ENCODE peak calls at places on chromosomes 5 and 9, in six cellular contexts. Q is left ventricle myocardium superior; V is activated B cell treated with CpG ODN at 0.5 μM for 24 hours; J is right cardiac atrium; B is mucosa of descending colon; F is activated T-cell treated with anti-CD3 and anti-CD28 coated beads, Interleukin-2, amount 50 U/mL, for 72 hours. H is an unnamed sample.

GRCh38 chr5:23977996-23978395 is 470.6 kb downstream of the PRDM9 start:
- ATAC-seq in J (no peak), F (no peak), V (no peak), Q (no peak), B (no peak), H (no peak)

GRCh38 chr9:137115394-137116026 is 977 bp upstream of the DPP7 start:
- ATAC-seq in V (no peak), F (no peak), J (peak), B (no peak), Q (peak), H (no peak)

GRCh38 chr5:58984009-58984525 is 401.2 kb downstream of the RAB3C start:
- ATAC-seq in V (no peak), Q (no peak), F (no peak), B (no peak), J (no peak), H (no peak)

GRCh38 chr5:87069974-87070608 is 197.6 kb upstream of the RASA1 start:
- ATAC-seq in V (peak), J (no peak), Q (no peak), B (peak), F (no peak), H (no peak)

GRCh38 chr5:94645053-94645452 is 26.6 kb downstream of the SLF1 start:
- ATAC-seq in B (no peak), F (peak), J (no peak), Q (no peak), V (no peak), H (no peak)

GRCh38 chr9:38227061-38227540 is 158.1 kb upstream of the SHB start:
- ATAC-seq in V (peak), F (peak), Q (peak), J (peak), B (peak), H (no peak)

GRCh38 chr9:4371108-4371507 is 71.2 kb upstream of the GLIS3 start:
- ATAC-seq in J (no peak), V (no peak), Q (no peak), B (no peak), F (no peak), H (peak)

GRCh38 chr5:43225649-43226245 is 33.7 kb downstream of the NIM1K start:
- ATAC-seq in Q (no peak), V (no peak), B (peak), F (peak), J (no peak), H (peak)

GRCh38 chr9:116493183-116493582 is 193.9 kb upstream of the TRIM32 start:
- ATAC-seq in B (no peak), J (no peak), Q (no peak), F (no peak), V (no peak), H (no peak)

GRCh38 chr5:135212361-135213033 is 178.5 kb upstream of the PITX1 start:
- ATAC-seq in Q (no peak), B (no peak), F (no peak), V (no peak), J (no peak), H (no peak)

GRCh38 chr5:87076931-87077330 is 190.8 kb upstream of the RASA1 start:
- ATAC-seq in V (no peak), B (no peak), J (no peak), F (peak), Q (no peak), H (no peak)

GRCh38 chr5:159849437-159850191 is 66.7 kb upstream of the ADRA1B start:
- ATAC-seq in Q (peak), J (no peak), F (no peak), B (no peak), V (no peak), H (no peak)

GRCh38 chr5:151079838-151080619 is 805 bp downstream of the TNIP1 start:
- ATAC-seq in F (peak), B (no peak), J (no peak), Q (no peak), V (no peak), H (no peak)

GRCh38 chr5:157312492-157312891 is 46.6 kb downstream of the CYFIP2 start:
- ATAC-seq in F (peak), V (peak), Q (peak), J (peak), B (peak), H (peak)

GRCh38 chr5:140267201-140267540 is 35.7 kb downstream of the PFDN1 start:
- ATAC-seq in J (no peak), V (no peak), B (no peak), F (peak), Q (no peak), H (no peak)

GRCh38 chr5:180723936-180724335 is 15.9 kb downstream of the OR2Y1 start:
- ATAC-seq in B (no peak), V (no peak), F (no peak), J (no peak), Q (no peak), H (no peak)

GRCh38 chr5:147437161-147437596 is 72.7 kb downstream of the DPYSL3 start:
- ATAC-seq in V (no peak), Q (no peak), J (no peak), F (no peak), B (no peak), H (no peak)

GRCh38 chr9:97076238-97076637 is 37.3 kb upstream of the CTSV start:
- ATAC-seq in B (no peak), F (no peak), Q (no peak), V (no peak), J (no peak), H (no peak)

GRCh38 chr5:124902097-124902821 is 155.8 kb upstream of the ZNF608 start:
- ATAC-seq in B (peak), Q (no peak), J (peak), V (peak), F (peak), H (peak)

GRCh38 chr5:14405706-14406553 is 175.7 kb upstream of the OTULINL start:
- ATAC-seq in Q (peak), F (no peak), B (peak), J (peak), V (no peak), H (no peak)

GRCh38 chr5:42494414-42494813 is 71.2 kb downstream of the GHR start:
- ATAC-seq in Q (no peak), V (no peak), B (no peak), F (no peak), J (no peak), H (no peak)

GRCh38 chr9:109733690-109734089 is 46.3 kb upstream of the PALM2AKAP2 start:
- ATAC-seq in F (peak), V (no peak), Q (peak), B (no peak), J (no peak), H (no peak)

GRCh38 chr9:130785053-130785452 is 50.0 kb upstream of the ABL1 start:
- ATAC-seq in J (no peak), B (no peak), V (no peak), Q (peak), F (no peak), H (no peak)

GRCh38 chr5:147411612-147412310 is 98.1 kb downstream of the DPYSL3 start:
- ATAC-seq in Q (peak), F (no peak), J (peak), V (no peak), B (no peak), H (no peak)